ENCODE peak calls at places on chromosomes 1 and 21, in seven cellular contexts. T is Caki2, K is RPMI8226, M is left kidney, G is adipocyte, V is T-helper 2 cell, S is pancreas. U is an unnamed sample.

GRCh38 chr1:21634481-21635137 is 34.5 kb downstream of the RAP1GAP start:
- DNase-seq in T (peak; percentile 58), K (no peak), M (no peak), G (no peak), V (no peak), S (peak; percentile 81), U (no peak)

GRCh38 chr1:182368369-182368768 is 23.2 kb downstream of the GLUL start:
- DNase-seq in T (no peak), K (no peak), M (no peak), G (no peak), V (no peak), S (no peak), U (no peak)

GRCh38 chr1:19074902-19075721 is 118.6 kb upstream of the IFFO2 start:
- DNase-seq in T (no peak), K (no peak), M (no peak), G (no peak), V (no peak), S (no peak), U (no peak)

GRCh38 chr1:80293818-80294217 is 1287.3 kb upstream of the ADGRL4 start:
- DNase-seq in T (no peak), K (no peak), M (no peak), G (no peak), V (no peak), S (no peak), U (no peak)

GRCh38 chr21:17003221-17003620 is 509.6 kb upstream of the CXADR start:
- DNase-seq in T (no peak), K (no peak), M (no peak), G (peak; percentile 67), V (no peak), S (no peak), U (peak; percentile 60)

GRCh38 chr21:10539956-10540355 is 18.6 kb downstream of the TPTE start:
- DNase-seq in T (no peak), K (no peak), M (no peak), G (no peak), V (no peak), S (no peak), U (no peak)

GRCh38 chr1:171434717-171435346 is 50.5 kb upstream of the PRRC2C start:
- DNase-seq in T (peak; percentile 58), K (peak; percentile 65), M (no peak), G (peak; percentile 36), V (no peak), S (no peak), U (peak; percentile 74)

GRCh38 chr1:7606096-7606495 is 165.0 kb upstream of the VAMP3 start:
- DNase-seq in T (no peak), K (no peak), M (no peak), G (no peak), V (no peak), S (no peak), U (no peak)

GRCh38 chr1:85109475-85109874 is 61.2 kb upstream of the MCOLN3 start:
- DNase-seq in T (peak; percentile 33), K (peak; percentile 8), M (peak; percentile 82), G (peak; percentile 88), V (no peak), S (peak; percentile 54), U (peak; percentile 76)

GRCh38 chr1:21255284-21255942 is 34.9 kb downstream of the ECE1 start:
- DNase-seq in T (peak; percentile 75), K (peak; percentile 86), M (peak; percentile 95), G (peak; percentile 94), V (peak; percentile 48), S (peak; percentile 84), U (peak; percentile 80)